ENCODE peak calls at places on chromosomes 13 and 19, in six cellular contexts. Y is nucleus accumbens; S is naive B cell; I is effector memory CD4-positive, alpha-beta T cell; G is amygdala; K is GDM1. L is an unnamed sample.

GRCh38 chr19:49881672-49882394 is 4.3 kb downstream of the TBC1D17 start:
- DNase-seq in I (no peak), K (no peak), G (no peak), Y (no peak), S (no peak), L (no peak)

GRCh38 chr13:92826197-92826596 is 400.4 kb upstream of the GPC6 start:
- DNase-seq in K (no peak), Y (no peak), S (no peak), G (no peak), I (no peak), L (no peak)

GRCh38 chr13:44218501-44219240 is 155.0 kb upstream of the SERP2 start:
- DNase-seq in K (no peak), S (no peak), Y (no peak), G (no peak), I (no peak), L (no peak)

GRCh38 chr13:27381601-27382000 is 42.8 kb upstream of the GTF3A start:
- DNase-seq in I (no peak), K (no peak), Y (no peak), G (no peak), S (no peak), L (no peak)

GRCh38 chr13:59601993-59602392 is 561.7 kb downstream of the DIAPH3 start:
- DNase-seq in G (no peak), I (no peak), S (no peak), K (no peak), Y (no peak), L (no peak)

GRCh38 chr13:49749852-49750251 is 42.6 kb downstream of the KPNA3 start:
- DNase-seq in Y (no peak), K (no peak), I (no peak), S (no peak), G (no peak), L (no peak)

GRCh38 chr13:110984798-110985197 is 69.9 kb upstream of the ANKRD10 start:
- DNase-seq in Y (no peak), K (no peak), G (no peak), S (no peak), I (no peak), L (no peak)

GRCh38 chr19:46356670-46357055 is 9.8 kb downstream of the PPP5C start:
- DNase-seq in I (no peak), K (no peak), Y (no peak), S (no peak), G (no peak), L (no peak)

GRCh38 chr19:41531438-41532311 is 44.3 kb upstream of the CEACAM21 start:
- DNase-seq in S (peak; percentile 85), K (peak; percentile 88), Y (no peak), I (peak; percentile 77), G (no peak), L (peak; percentile 83)

GRCh38 chr13:21603531-21604448 is at the start of gene MICU2:
- DNase-seq in I (peak; percentile 90), Y (peak; percentile 88), S (peak; percentile 95), G (peak; percentile 88), K (peak; percentile 97), L (peak; percentile 76)

GRCh38 chr13:79647518-79647917 is 166.6 kb downstream of the NDFIP2 start:
- DNase-seq in Y (no peak), K (no peak), S (no peak), G (no peak), I (no peak), L (no peak)

GRCh38 chr13:94464771-94465170 is 14.7 kb downstream of the DCT start:
- DNase-seq in I (no peak), G (no peak), K (no peak), Y (no peak), S (no peak), L (no peak)

GRCh38 chr19:49469828-49470614 is 4.0 kb upstream of the FLT3LG start:
- DNase-seq in G (no peak), S (peak; percentile 85), I (peak; percentile 77), K (peak; percentile 96), Y (no peak), L (peak; percentile 85)

GRCh38 chr13:108897955-108898354 is 268.5 kb downstream of the MYO16 start:
- DNase-seq in K (no peak), I (no peak), S (no peak), Y (no peak), G (no peak), L (no peak)

GRCh38 chr13:96104516-96104915 is 14.6 kb downstream of the HS6ST3 start:
- DNase-seq in S (no peak), G (no peak), K (no peak), Y (no peak), I (no peak), L (no peak)

GRCh38 chr13:86193281-86193680 is 394.1 kb upstream of the SLITRK6 start:
- DNase-seq in S (no peak), K (no peak), I (no peak), Y (no peak), G (no peak), L (no peak)

GRCh38 chr19:10271543-10272086 is 695 bp downstream of the ICAM1 start:
- DNase-seq in K (no peak), Y (no peak), I (no peak), S (peak; percentile 86), G (no peak), L (no peak)

GRCh38 chr19:54172764-54173699 is at the start of gene TMC4:
- DNase-seq in Y (no peak), S (no peak), K (no peak), G (no peak), I (no peak), L (no peak)

L was measured in CMK.